ENCODE peak calls at places on chromosomes 6 and 20, in six cellular contexts. One of them, this sample, is unnamed.

GRCh38 chr6:72966628-72967280 is 258.5 kb downstream of the KHDC1L start:
- DNase-seq in MCF 10A: peak
- DNase-seq in HepG2: no peak
- DNase-seq in RWPE1: peak
- DNase-seq in fibroblast of the aortic adventitia: peak
- DNase-seq in keratinocyte: no peak
- DNase-seq in this sample: peak

GRCh38 chr20:21031666-21032065 is 74.5 kb downstream of the LINC00237 start:
- DNase-seq in MCF 10A: no peak
- DNase-seq in HepG2: peak
- DNase-seq in RWPE1: no peak
- DNase-seq in fibroblast of the aortic adventitia: no peak
- DNase-seq in keratinocyte: no peak
- DNase-seq in this sample: no peak

GRCh38 chr6:14108571-14109410 is 8.8 kb upstream of the CD83 start:
- DNase-seq in MCF 10A: no peak
- DNase-seq in HepG2: no peak
- DNase-seq in RWPE1: no peak
- DNase-seq in fibroblast of the aortic adventitia: no peak
- DNase-seq in keratinocyte: no peak
- DNase-seq in this sample: no peak

GRCh38 chr20:34301587-34302311 is 1.4 kb downstream of the AHCY start:
- DNase-seq in MCF 10A: no peak
- DNase-seq in HepG2: no peak
- DNase-seq in RWPE1: no peak
- DNase-seq in fibroblast of the aortic adventitia: no peak
- DNase-seq in keratinocyte: no peak
- DNase-seq in this sample: no peak

GRCh38 chr6:16292942-16293341 is 54.6 kb downstream of the GMPR start:
- DNase-seq in MCF 10A: peak
- DNase-seq in HepG2: no peak
- DNase-seq in RWPE1: no peak
- DNase-seq in fibroblast of the aortic adventitia: no peak
- DNase-seq in keratinocyte: no peak
- DNase-seq in this sample: no peak

GRCh38 chr6:154343473-154344308 is 12.9 kb downstream of the IPCEF1 start:
- DNase-seq in MCF 10A: peak
- DNase-seq in HepG2: no peak
- DNase-seq in RWPE1: no peak
- DNase-seq in fibroblast of the aortic adventitia: peak
- DNase-seq in keratinocyte: peak
- DNase-seq in this sample: peak

GRCh38 chr6:149723771-149724417 is 6.0 kb upstream of the LATS1 start:
- DNase-seq in MCF 10A: peak
- DNase-seq in HepG2: peak
- DNase-seq in RWPE1: peak
- DNase-seq in fibroblast of the aortic adventitia: peak
- DNase-seq in keratinocyte: peak
- DNase-seq in this sample: peak

GRCh38 chr20:58579069-58579818 is 64.0 kb upstream of the APCDD1L start:
- DNase-seq in MCF 10A: no peak
- DNase-seq in HepG2: no peak
- DNase-seq in RWPE1: no peak
- DNase-seq in fibroblast of the aortic adventitia: no peak
- DNase-seq in keratinocyte: no peak
- DNase-seq in this sample: no peak

GRCh38 chr6:7414811-7415210 is 25.2 kb downstream of the RIOK1 start:
- DNase-seq in MCF 10A: peak
- DNase-seq in HepG2: no peak
- DNase-seq in RWPE1: peak
- DNase-seq in fibroblast of the aortic adventitia: peak
- DNase-seq in keratinocyte: no peak
- DNase-seq in this sample: peak

GRCh38 chr6:108423982-108424695 is 129.3 kb downstream of the AFG1L start:
- DNase-seq in MCF 10A: no peak
- DNase-seq in HepG2: no peak
- DNase-seq in RWPE1: no peak
- DNase-seq in fibroblast of the aortic adventitia: peak
- DNase-seq in keratinocyte: no peak
- DNase-seq in this sample: peak

GRCh38 chr6:95091823-95092436 is 485.4 kb upstream of the MANEA start:
- DNase-seq in MCF 10A: peak
- DNase-seq in HepG2: peak
- DNase-seq in RWPE1: peak
- DNase-seq in fibroblast of the aortic adventitia: peak
- DNase-seq in keratinocyte: no peak
- DNase-seq in this sample: peak

GRCh38 chr20:37392441-37393195 is 46.7 kb downstream of the SRC start:
- DNase-seq in MCF 10A: no peak
- DNase-seq in HepG2: peak
- DNase-seq in RWPE1: no peak
- DNase-seq in fibroblast of the aortic adventitia: no peak
- DNase-seq in keratinocyte: no peak
- DNase-seq in this sample: peak

GRCh38 chr6:141498980-141499379 is 633.7 kb upstream of the GJE1 start:
- DNase-seq in MCF 10A: no peak
- DNase-seq in HepG2: no peak
- DNase-seq in RWPE1: no peak
- DNase-seq in fibroblast of the aortic adventitia: peak
- DNase-seq in keratinocyte: no peak
- DNase-seq in this sample: peak

GRCh38 chr20:4060054-4060795 is 44.9 kb upstream of the RNF24 start:
- DNase-seq in MCF 10A: no peak
- DNase-seq in HepG2: no peak
- DNase-seq in RWPE1: no peak
- DNase-seq in fibroblast of the aortic adventitia: no peak
- DNase-seq in keratinocyte: no peak
- DNase-seq in this sample: no peak

GRCh38 chr6:130896249-130896648 is 69.0 kb downstream of the SMLR1 start:
- DNase-seq in MCF 10A: peak
- DNase-seq in HepG2: no peak
- DNase-seq in RWPE1: no peak
- DNase-seq in fibroblast of the aortic adventitia: no peak
- DNase-seq in keratinocyte: no peak
- DNase-seq in this sample: peak

GRCh38 chr6:170225852-170226417 is 64.9 kb downstream of the DLL1 start:
- DNase-seq in MCF 10A: peak
- DNase-seq in HepG2: no peak
- DNase-seq in RWPE1: peak
- DNase-seq in fibroblast of the aortic adventitia: no peak
- DNase-seq in keratinocyte: peak
- DNase-seq in this sample: no peak

GRCh38 chr20:35466856-35467255 is 11.5 kb downstream of the CEP250 start:
- DNase-seq in MCF 10A: no peak
- DNase-seq in HepG2: no peak
- DNase-seq in RWPE1: no peak
- DNase-seq in fibroblast of the aortic adventitia: no peak
- DNase-seq in keratinocyte: no peak
- DNase-seq in this sample: no peak

DNA sequence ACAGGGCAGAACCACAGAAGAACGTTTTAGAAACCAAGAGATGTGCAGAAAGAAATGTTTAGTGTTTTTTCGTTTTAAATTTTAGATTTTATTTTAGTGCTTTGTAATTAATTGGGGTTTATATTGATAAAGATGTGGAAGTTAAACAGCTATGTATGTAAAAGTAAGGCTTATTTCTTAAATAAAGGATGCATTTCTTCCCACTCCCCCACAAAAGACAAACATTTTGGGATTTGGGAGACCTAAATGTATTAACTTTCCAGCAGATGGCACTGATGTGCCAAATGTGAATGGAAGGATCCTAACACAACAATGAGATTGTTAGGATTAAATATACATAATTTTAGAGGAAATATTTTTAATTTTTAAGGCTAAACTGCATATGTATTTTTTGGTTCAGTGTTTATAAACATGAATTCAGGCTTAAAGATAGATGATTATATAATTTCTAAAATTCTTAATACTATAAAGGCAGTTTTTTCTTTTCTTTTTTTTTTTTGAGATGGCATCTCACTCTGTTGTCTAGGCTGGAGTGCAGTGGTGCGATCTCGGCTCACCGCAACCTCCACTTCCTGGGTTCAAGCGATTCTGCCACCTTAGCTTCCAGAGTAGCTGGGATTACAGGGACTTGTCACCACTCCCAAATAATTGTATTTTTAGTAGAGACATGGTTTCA is 12.0 kb downstream of the PFDN4 start:
- DNase-seq in MCF 10A: peak
- DNase-seq in HepG2: peak
- DNase-seq in RWPE1: peak
- DNase-seq in fibroblast of the aortic adventitia: peak
- DNase-seq in keratinocyte: no peak
- DNase-seq in this sample: peak
- TF ChIP-seq CTCF in MCF 10A: peak
- TF ChIP-seq CTCF in HepG2: peak
- TF ChIP-seq CTCF in RWPE1: peak
- TF ChIP-seq CTCF in fibroblast of the aortic adventitia: peak
- TF ChIP-seq CTCF in keratinocyte: peak
- TF ChIP-seq CTCF in this sample: peak

GRCh38 chr6:82337688-82338257 is 25.8 kb upstream of the TPBG start:
- DNase-seq in MCF 10A: peak
- DNase-seq in HepG2: no peak
- DNase-seq in RWPE1: peak
- DNase-seq in fibroblast of the aortic adventitia: no peak
- DNase-seq in keratinocyte: peak
- DNase-seq in this sample: no peak
- TF ChIP-seq CTCF in MCF 10A: no peak
- TF ChIP-seq CTCF in HepG2: no peak
- TF ChIP-seq CTCF in RWPE1: no peak
- TF ChIP-seq CTCF in fibroblast of the aortic adventitia: no peak
- TF ChIP-seq CTCF in keratinocyte: no peak
- TF ChIP-seq CTCF in this sample: no peak

GRCh38 chr6:137334094-137334493 is 114.9 kb upstream of the IFNGR1 start:
- DNase-seq in MCF 10A: no peak
- DNase-seq in HepG2: no peak
- DNase-seq in RWPE1: no peak
- DNase-seq in fibroblast of the aortic adventitia: no peak
- DNase-seq in keratinocyte: no peak
- DNase-seq in this sample: no peak

GRCh38 chr6:137334884-137335283 is 115.7 kb upstream of the IFNGR1 start:
- DNase-seq in MCF 10A: no peak
- DNase-seq in HepG2: no peak
- DNase-seq in RWPE1: no peak
- DNase-seq in fibroblast of the aortic adventitia: no peak
- DNase-seq in keratinocyte: no peak
- DNase-seq in this sample: no peak

GRCh38 chr6:137332637-137333228 is 113.5 kb upstream of the IFNGR1 start:
- DNase-seq in MCF 10A: no peak
- DNase-seq in HepG2: no peak
- DNase-seq in RWPE1: no peak
- DNase-seq in fibroblast of the aortic adventitia: peak
- DNase-seq in keratinocyte: no peak
- DNase-seq in this sample: no peak
- TF ChIP-seq CTCF in MCF 10A: no peak
- TF ChIP-seq CTCF in HepG2: no peak
- TF ChIP-seq CTCF in RWPE1: no peak
- TF ChIP-seq CTCF in fibroblast of the aortic adventitia: no peak
- TF ChIP-seq CTCF in keratinocyte: no peak
- TF ChIP-seq CTCF in this sample: no peak

GRCh38 chr20:23361651-23362391 is at the start of gene GZF1:
- DNase-seq in MCF 10A: peak
- DNase-seq in HepG2: peak
- DNase-seq in RWPE1: peak
- DNase-seq in fibroblast of the aortic adventitia: peak
- DNase-seq in keratinocyte: peak
- DNase-seq in this sample: peak
- TF ChIP-seq CTCF in MCF 10A: no peak
- TF ChIP-seq CTCF in HepG2: peak
- TF ChIP-seq CTCF in RWPE1: no peak
- TF ChIP-seq CTCF in fibroblast of the aortic adventitia: no peak
- TF ChIP-seq CTCF in keratinocyte: no peak
- TF ChIP-seq CTCF in this sample: peak

This sample was measured in cardiac fibroblast.